ENCODE peak calls at places on chromosomes 12 and 14, in seven cellular contexts. T is activated B cell treated with CpG ODN at 0.5 μM for 24 hours, O is adrenal gland, H is GM13977, U is heart left ventricle, X is RWPE1, R is left ventricle myocardium inferior. P is an unnamed sample.

GRCh38 chr14:35897616-35898111 is 71.5 kb downstream of the BRMS1L start:
- DNase-seq in T (no peak), O (no peak), H (no peak), U (no peak), X (no peak), R (no peak), P (no peak)

GRCh38 chr14:78683206-78683605 is 513.0 kb downstream of the NRXN3 start:
- DNase-seq in T (no peak), O (no peak), H (no peak), U (no peak), X (no peak), R (no peak), P (no peak)

GRCh38 chr14:93033983-93034670 is 81.6 kb downstream of the ITPK1 start:
- DNase-seq in T (peak; percentile 31), O (no peak), H (peak; percentile 85), U (no peak), X (no peak), R (no peak), P (peak; percentile 93)

GRCh38 chr12:31783996-31784645 is 55.3 kb upstream of the AMN1 start:
- DNase-seq in T (no peak), O (no peak), H (no peak), U (no peak), X (no peak), R (no peak), P (no peak)

GRCh38 chr12:127178463-127178862 is 1088.5 kb upstream of the TMEM132C start:
- DNase-seq in T (no peak), O (no peak), H (no peak), U (no peak), X (no peak), R (no peak), P (no peak)

GRCh38 chr14:69056389-69056788 is 77.3 kb upstream of the ACTN1 start:
- DNase-seq in T (no peak), O (no peak), H (no peak), U (no peak), X (peak; percentile 55), R (no peak), P (no peak)

GRCh38 chr14:60165547-60165876 is 314 bp upstream of the DHRS7 start:
- DNase-seq in T (no peak), O (no peak), H (no peak), U (no peak), X (no peak), R (no peak), P (peak; percentile 21)

GRCh38 chr12:42590324-42590934 is 883 bp upstream of the PRICKLE1 start:
- DNase-seq in T (peak; percentile 28), O (peak; percentile 10), H (peak; percentile 14), U (peak; percentile 47), X (no peak), R (peak; percentile 21), P (peak; percentile 25)

GRCh38 chr12:93128332-93128707 is 199.2 kb upstream of the EEA1 start:
- DNase-seq in T (no peak), O (no peak), H (no peak), U (peak; percentile 32), X (no peak), R (peak; percentile 14), P (no peak)

GRCh38 chr14:90159688-90160087 is 96.7 kb upstream of the PSMC1 start:
- DNase-seq in T (no peak), O (no peak), H (no peak), U (no peak), X (no peak), R (no peak), P (no peak)

GRCh38 chr12:56128669-56129209 is 672 bp downstream of the ESYT1 start:
- DNase-seq in T (no peak), O (peak; percentile 44), H (peak; percentile 51), U (no peak), X (peak; percentile 33), R (no peak), P (no peak)

GRCh38 chr14:39396448-39396847 is 35.8 kb downstream of the FBXO33 start:
- DNase-seq in T (no peak), O (no peak), H (no peak), U (no peak), X (no peak), R (no peak), P (no peak)

GRCh38 chr12:54201001-54201794 is 12.4 kb upstream of the SMUG1 start:
- DNase-seq in T (peak; percentile 58), O (peak; percentile 70), H (peak; percentile 77), U (peak; percentile 64), X (peak; percentile 73), R (peak; percentile 43), P (peak; percentile 83)

GRCh38 chr14:81738946-81739659 is 205.4 kb upstream of the SEL1L start:
- DNase-seq in T (no peak), O (no peak), H (no peak), U (no peak), X (no peak), R (no peak), P (no peak)

GRCh38 chr14:105426416-105427130 is 6.9 kb downstream of the MTA1 start:
- DNase-seq in T (no peak), O (no peak), H (no peak), U (no peak), X (no peak), R (no peak), P (no peak)

GRCh38 chr12:81758421-81759214 is 532 bp downstream of the PPFIA2 start:
- DNase-seq in T (no peak), O (no peak), H (no peak), U (peak; percentile 39), X (no peak), R (peak; percentile 19), P (peak; percentile 21)

GRCh38 chr12:47214771-47215170 is 135.0 kb upstream of the AMIGO2 start:
- DNase-seq in T (no peak), O (no peak), H (no peak), U (no peak), X (no peak), R (no peak), P (no peak)

GRCh38 chr12:122790393-122791075 is 16.2 kb downstream of the CCDC62 start:
- DNase-seq in T (no peak), O (no peak), H (no peak), U (no peak), X (no peak), R (no peak), P (no peak)

GRCh38 chr14:105989746-105990302 is 463.4 kb downstream of the TMEM121 start:
- DNase-seq in T (no peak), O (no peak), H (no peak), U (no peak), X (no peak), R (no peak), P (no peak)

GRCh38 chr12:53288322-53288721 is 7.0 kb upstream of the PFDN5 start:
- DNase-seq in T (no peak), O (no peak), H (no peak), U (no peak), X (no peak), R (no peak), P (no peak)

GRCh38 chr12:1517007-1517406 is 77.4 kb downstream of the FBXL14 start:
- DNase-seq in T (no peak), O (no peak), H (no peak), U (no peak), X (no peak), R (no peak), P (no peak)

DNA sequence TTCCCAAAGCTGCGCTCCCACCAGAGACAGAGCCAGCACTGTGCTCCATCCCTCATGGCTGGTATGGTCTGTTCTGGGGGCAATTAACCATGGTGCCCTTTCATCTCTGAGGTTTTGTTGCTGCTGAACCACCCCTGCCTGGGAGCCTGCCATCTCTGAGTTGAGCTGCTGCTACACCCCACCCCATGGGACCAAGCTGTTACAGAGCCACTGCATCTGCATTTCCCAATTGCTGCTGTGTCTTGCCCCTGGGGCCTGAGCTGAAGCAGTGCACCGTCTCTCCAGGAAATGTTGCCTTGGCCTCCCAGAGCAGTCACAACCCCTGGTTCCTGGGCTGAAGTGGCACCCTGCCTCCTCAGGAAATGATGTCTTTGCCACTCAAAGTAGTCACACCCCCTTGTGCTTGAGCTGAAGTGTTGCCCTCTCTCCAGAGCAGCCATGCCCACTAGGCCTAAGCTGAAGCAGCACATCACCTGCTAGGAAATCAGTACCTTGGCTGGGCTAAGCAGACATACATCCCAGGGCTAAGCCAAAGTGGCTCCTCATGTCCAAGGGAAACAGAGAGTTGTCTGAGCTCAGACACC is 140.3 kb downstream of the RERGL start:
- DNase-seq in T (no peak), O (no peak), H (no peak), U (no peak), X (no peak), R (no peak), P (no peak)
- TF ChIP-seq CTCF in T (no peak), O (no peak), H (no peak), U (no peak), X (no peak), R (no peak), P (no peak)

GRCh38 chr12:105836235-105836634 is 302.5 kb downstream of the NUAK1 start:
- DNase-seq in T (no peak), O (no peak), H (no peak), U (no peak), X (no peak), R (no peak), P (no peak)

GRCh38 chr12:105835505-105835904 is 303.2 kb downstream of the NUAK1 start:
- DNase-seq in T (no peak), O (no peak), H (no peak), U (no peak), X (no peak), R (no peak), P (no peak)

GRCh38 chr12:105834496-105834895 is 304.3 kb downstream of the NUAK1 start:
- DNase-seq in T (no peak), O (no peak), H (no peak), U (no peak), X (no peak), R (no peak), P (no peak)

DNA sequence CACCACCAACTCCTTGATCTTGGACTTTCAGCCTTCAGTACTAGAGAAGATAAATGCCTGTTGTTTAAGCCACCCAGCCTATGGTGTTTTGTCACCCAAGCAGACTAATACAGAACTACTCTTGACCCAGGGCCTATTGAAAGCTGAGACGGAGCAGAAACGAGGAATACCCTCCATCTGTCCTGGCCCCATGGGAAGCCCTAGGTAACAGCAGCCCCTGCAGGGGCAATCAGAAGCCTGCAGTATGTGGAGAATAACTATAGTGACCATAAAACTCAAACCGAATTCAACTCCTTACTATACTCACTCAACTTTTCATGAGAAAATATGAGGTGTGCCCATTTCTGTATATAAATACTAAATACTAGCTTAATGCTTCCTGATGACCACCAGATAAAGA is 307.4 kb downstream of the NUAK1 start:
- DNase-seq in T (no peak), O (no peak), H (no peak), U (no peak), X (no peak), R (no peak), P (no peak)
- TF ChIP-seq CTCF in T (no peak), O (no peak), H (no peak), U (no peak), X (no peak), R (no peak), P (no peak)

GRCh38 chr12:87266305-87266704 is 762.9 kb downstream of the C12orf50 start:
- DNase-seq in T (no peak), O (no peak), H (no peak), U (no peak), X (no peak), R (no peak), P (no peak)
- TF ChIP-seq CTCF in T (no peak), O (no peak), H (peak; percentile 13), U (no peak), X (no peak), R (no peak), P (no peak)

DNA sequence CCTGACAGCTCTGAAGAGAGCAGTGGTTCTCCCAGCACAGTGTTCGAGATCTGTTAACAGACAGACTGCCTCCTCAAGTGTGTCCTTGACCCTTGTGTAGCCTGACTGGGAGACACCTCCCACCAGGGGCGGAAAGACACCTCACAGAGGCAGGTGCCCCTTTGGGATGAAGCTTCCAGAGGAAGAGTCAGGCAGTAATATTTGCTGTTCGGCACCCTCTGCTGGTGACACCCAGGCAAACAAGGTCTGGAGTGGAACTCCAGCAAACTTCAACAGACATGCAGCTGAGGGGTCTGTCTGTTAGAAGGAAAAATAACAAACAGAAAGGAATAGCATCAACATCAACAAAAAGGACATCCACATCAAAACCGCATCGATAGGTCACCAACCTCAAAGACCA is 21.6 kb upstream of the ABCC9 start:
- DNase-seq in T (no peak), O (peak; percentile 16), H (no peak), U (no peak), X (no peak), R (no peak), P (no peak)
- TF ChIP-seq CTCF in T (no peak), O (no peak), H (no peak), U (no peak), X (no peak), R (peak; percentile 48), P (no peak)

P was measured in GM13976.